ENCODE peak calls at places on chromosome X, in five cellular contexts. S is ELR; Z is tibial artery; D is stimulated activated CD4-positive, alpha-beta T cell treated with anti-CD3 and anti-CD28 coated beads, Interleukin-2, amount 100 ng/mL, for 48 hours; E is neuronal stem cell. Y is an unnamed sample.

GRCh38 chrX:35115205-35115604 is 172.6 kb downstream of the FAM47B start:
- DNase-seq in S (peak), Z (no peak), D (no peak), E (no peak), Y (no peak)

GRCh38 chrX:11398785-11399184 is 105.6 kb downstream of the AMELX start:
- DNase-seq in S (no peak), Z (no peak), D (no peak), E (no peak), Y (no peak)

GRCh38 chrX:109716431-109717028 is 16.5 kb downstream of the ACSL4 start:
- DNase-seq in S (no peak), Z (no peak), D (no peak), E (no peak), Y (no peak)

GRCh38 chrX:9293903-9294302 is 171.0 kb upstream of the TBL1X start:
- DNase-seq in S (no peak), Z (no peak), D (no peak), E (no peak), Y (no peak)

GRCh38 chrX:131083510-131084142 is 25.5 kb downstream of the ARHGAP36 start:
- DNase-seq in S (no peak), Z (no peak), D (no peak), E (no peak), Y (no peak)

GRCh38 chrX:9670136-9670905 is 95.3 kb downstream of the GPR143 start:
- DNase-seq in S (peak), Z (no peak), D (no peak), E (no peak), Y (no peak)

GRCh38 chrX:108584617-108585211 is 145.1 kb downstream of the COL4A5 start:
- DNase-seq in S (peak), Z (no peak), D (no peak), E (peak), Y (no peak)

GRCh38 chrX:76893930-76894329 is 466.4 kb downstream of the MAGEE1 start:
- DNase-seq in S (no peak), Z (no peak), D (no peak), E (no peak), Y (no peak)

GRCh38 chrX:135973025-135973547 is 702 bp downstream of the MMGT1 start:
- DNase-seq in S (peak), Z (peak), D (no peak), E (no peak), Y (no peak)

GRCh38 chrX:30949554-30949953 is 60.5 kb upstream of the TAB3 start:
- DNase-seq in S (no peak), Z (no peak), D (no peak), E (no peak), Y (no peak)

GRCh38 chrX:120251471-120252011 is 929 bp downstream of the ZBTB33 start:
- DNase-seq in S (peak), Z (no peak), D (peak), E (no peak), Y (peak)

GRCh38 chrX:116499780-116500179 is 37.0 kb upstream of the CT83 start:
- DNase-seq in S (peak), Z (no peak), D (no peak), E (no peak), Y (no peak)

GRCh38 chrX:50813843-50814661 is at the start of gene SHROOM4:
- DNase-seq in S (no peak), Z (peak), D (no peak), E (peak), Y (no peak)

GRCh38 chrX:27746516-27746915 is 61.3 kb upstream of the MAGEB10 start:
- DNase-seq in S (no peak), Z (no peak), D (no peak), E (no peak), Y (no peak)

GRCh38 chrX:41561045-41561444 is 113.9 kb downstream of the NYX start:
- DNase-seq in S (peak), Z (peak), D (no peak), E (no peak), Y (no peak)

GRCh38 chrX:133923548-133923947 is 61.8 kb downstream of the GPC3 start:
- DNase-seq in S (no peak), Z (no peak), D (no peak), E (no peak), Y (no peak)

GRCh38 chrX:101260435-101260834 is 30.7 kb downstream of the TAF7L start:
- DNase-seq in S (peak), Z (no peak), D (no peak), E (no peak), Y (no peak)

GRCh38 chrX:112840382-112841113 is at the start of gene AMOT:
- DNase-seq in S (peak), Z (peak), D (peak), E (peak), Y (peak)

GRCh38 chrX:15606064-15606590 is 5.4 kb upstream of the ACE2 start:
- DNase-seq in S (no peak), Z (no peak), D (no peak), E (no peak), Y (no peak)

GRCh38 chrX:2243913-2244460 is 256.8 kb downstream of the DHRSX start:
- DNase-seq in S (no peak), Z (no peak), D (no peak), E (no peak), Y (no peak)

GRCh38 chrX:18426004-18426320 is 554 bp downstream of the CDKL5 start:
- DNase-seq in S (no peak), Z (no peak), D (no peak), E (no peak), Y (no peak)

GRCh38 chrX:114472788-114473187 is 111.1 kb upstream of the HTR2C start:
- DNase-seq in S (no peak), Z (no peak), D (no peak), E (no peak), Y (no peak)

GRCh38 chrX:66030505-66031317 is 9.2 kb downstream of the VSIG4 start:
- DNase-seq in S (peak), Z (no peak), D (peak), E (peak), Y (no peak)

GRCh38 chrX:10356979-10357378 is 200.2 kb downstream of the CLCN4 start:
- DNase-seq in S (peak), Z (no peak), D (no peak), E (no peak), Y (no peak)

GRCh38 chrX:70754169-70754843 is 154.2 kb downstream of the TEX11 start:
- DNase-seq in S (no peak), Z (no peak), D (no peak), E (no peak), Y (no peak)

GRCh38 chrX:20143539-20143938 is 1.9 kb upstream of the EIF1AX start:
- DNase-seq in S (no peak), Z (no peak), D (no peak), E (no peak), Y (no peak)

GRCh38 chrX:38087594-38087993 is 81.2 kb downstream of the SYTL5 start:
- DNase-seq in S (no peak), Z (no peak), D (no peak), E (no peak), Y (no peak)

GRCh38 chrX:37888010-37888409 is 40.6 kb upstream of the DYNLT3 start:
- DNase-seq in S (no peak), Z (no peak), D (no peak), E (no peak), Y (no peak)

GRCh38 chrX:10233173-10233572 is 76.4 kb downstream of the CLCN4 start:
- DNase-seq in S (peak), Z (no peak), D (no peak), E (no peak), Y (no peak)

GRCh38 chrX:44876076-44876475 is 3.1 kb downstream of the KDM6A start:
- DNase-seq in S (peak), Z (no peak), D (no peak), E (no peak), Y (no peak)

GRCh38 chrX:332496-332860 is 13.9 kb upstream of the GTPBP6 start:
- DNase-seq in S (no peak), Z (no peak), D (no peak), E (no peak), Y (no peak)

GRCh38 chrX:117752745-117753144 is 363.9 kb downstream of the KLHL13 start:
- DNase-seq in S (no peak), Z (no peak), D (no peak), E (no peak), Y (no peak)

Y was measured in effector CD8-positive, alpha-beta T cell.